ENCODE peak calls at places on chromosome 1, in five cellular contexts. One of them, this sample, is unnamed.

GRCh38 chr1:94690033-94690712 is 130.0 kb upstream of the SLC44A3 start:
- DNase-seq in HepG2: no peak
- DNase-seq in tibial nerve: peak; percentile 49
- DNase-seq in A549: no peak
- DNase-seq in H1: no peak
- DNase-seq in this sample: no peak

GRCh38 chr1:94542088-94542671 is 621 bp upstream of the F3 start:
- DNase-seq in tibial nerve: peak; percentile 61
- DNase-seq in H1: peak; percentile 63
- DNase-seq in HepG2: no peak
- DNase-seq in A549: no peak
- DNase-seq in this sample: peak; percentile 88

GRCh38 chr1:76145332-76145731 is 70.8 kb downstream of the ST6GALNAC3 start:
- DNase-seq in HepG2: no peak
- DNase-seq in A549: no peak
- DNase-seq in tibial nerve: no peak
- DNase-seq in H1: no peak
- DNase-seq in this sample: no peak

GRCh38 chr1:235873045-235873444 is 6.3 kb upstream of the LYST start:
- DNase-seq in tibial nerve: no peak
- DNase-seq in H1: no peak
- DNase-seq in HepG2: no peak
- DNase-seq in A549: no peak
- DNase-seq in this sample: no peak

GRCh38 chr1:52634111-52634510 is 1.1 kb downstream of the SHISAL2A start:
- DNase-seq in tibial nerve: no peak
- DNase-seq in H1: no peak
- DNase-seq in A549: no peak
- DNase-seq in HepG2: no peak
- DNase-seq in this sample: no peak

GRCh38 chr1:167412072-167412471 is 106.3 kb downstream of the CD247 start:
- DNase-seq in HepG2: no peak
- DNase-seq in H1: no peak
- DNase-seq in A549: no peak
- DNase-seq in tibial nerve: no peak
- DNase-seq in this sample: no peak

GRCh38 chr1:223731076-223731770 is 18.9 kb downstream of the CAPN2 start:
- DNase-seq in HepG2: no peak
- DNase-seq in H1: no peak
- DNase-seq in tibial nerve: peak; percentile 66
- DNase-seq in A549: no peak
- DNase-seq in this sample: peak; percentile 84

GRCh38 chr1:108051625-108052382 is 86.8 kb upstream of the VAV3 start:
- DNase-seq in A549: no peak
- DNase-seq in H1: no peak
- DNase-seq in HepG2: peak; percentile 88
- DNase-seq in tibial nerve: no peak
- DNase-seq in this sample: no peak

GRCh38 chr1:155458111-155458510 is 104.5 kb downstream of the ASH1L start:
- DNase-seq in H1: no peak
- DNase-seq in A549: no peak
- DNase-seq in HepG2: peak; percentile 60
- DNase-seq in tibial nerve: no peak
- DNase-seq in this sample: no peak

GRCh38 chr1:12204754-12205658 is 24.8 kb upstream of the VPS13D start:
- DNase-seq in A549: no peak
- DNase-seq in H1: no peak
- DNase-seq in tibial nerve: no peak
- DNase-seq in HepG2: no peak
- DNase-seq in this sample: no peak

GRCh38 chr1:202149566-202149965 is 5.0 kb upstream of the ARL8A start:
- DNase-seq in tibial nerve: no peak
- DNase-seq in A549: no peak
- DNase-seq in H1: no peak
- DNase-seq in HepG2: no peak
- DNase-seq in this sample: no peak

GRCh38 chr1:25023190-25023578 is 93.1 kb upstream of the RUNX3 start:
- DNase-seq in HepG2: no peak
- DNase-seq in A549: no peak
- DNase-seq in tibial nerve: no peak
- DNase-seq in H1: no peak
- DNase-seq in this sample: no peak

GRCh38 chr1:230317823-230318819 is 108.0 kb downstream of the PGBD5 start:
- DNase-seq in tibial nerve: no peak
- DNase-seq in H1: no peak
- DNase-seq in HepG2: peak; percentile 50
- DNase-seq in A549: no peak
- DNase-seq in this sample: peak; percentile 47

GRCh38 chr1:2392686-2393085 is 1.0 kb downstream of the RER1 start:
- DNase-seq in tibial nerve: no peak
- DNase-seq in A549: no peak
- DNase-seq in HepG2: peak; percentile 13
- DNase-seq in H1: no peak
- DNase-seq in this sample: no peak

DNA sequence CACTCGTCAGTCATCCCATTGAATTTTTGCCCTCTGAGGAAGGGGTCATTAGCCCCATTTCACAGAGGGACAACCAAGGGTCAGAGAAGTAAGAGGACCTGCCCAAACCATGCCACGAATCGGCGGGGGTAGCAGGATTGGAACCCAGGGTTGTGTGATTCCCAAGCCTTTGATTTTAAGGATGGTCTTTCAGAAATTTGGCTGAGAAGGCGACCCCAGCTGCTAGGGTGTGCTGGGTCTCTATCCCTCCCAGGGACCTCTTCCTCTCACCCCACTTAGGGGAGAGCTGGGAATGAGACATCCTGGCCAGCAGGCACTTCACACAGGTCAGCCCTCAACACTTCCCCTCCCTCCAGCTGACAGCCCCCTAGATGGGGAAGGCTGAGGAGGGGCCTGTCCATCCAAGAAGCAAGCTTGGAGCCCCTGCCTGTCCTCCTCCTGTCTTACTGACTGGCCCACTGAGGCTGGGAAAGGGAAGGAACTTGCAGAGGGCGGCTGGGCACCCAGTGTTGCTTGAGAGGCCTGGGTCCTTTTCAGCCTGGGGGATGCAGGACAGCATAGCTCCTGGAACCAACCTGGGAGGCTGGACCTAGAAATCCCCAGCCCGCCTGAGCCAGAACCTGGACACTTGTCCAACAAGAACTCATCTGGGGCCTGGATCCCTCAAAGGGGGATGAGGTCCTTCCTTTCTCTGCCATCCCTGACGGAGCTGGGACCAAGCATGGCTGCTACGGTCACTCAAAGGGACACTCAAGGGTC is 1.7 kb downstream of the SDC3 start:
- DNase-seq in H1: no peak
- DNase-seq in tibial nerve: no peak
- DNase-seq in HepG2: no peak
- DNase-seq in A549: no peak
- DNase-seq in this sample: peak; percentile 66
- H3K4me3 ChIP-seq in H1: no peak overlapping the region
- H3K4me3 ChIP-seq in tibial nerve: peak overlapping the region; percentile 33
- H3K4me3 ChIP-seq in HepG2: no peak overlapping the region
- H3K4me3 ChIP-seq in A549: no peak overlapping the region
- H3K4me3 ChIP-seq in this sample: peak overlapping the region; percentile 65

GRCh38 chr1:28249013-28249870 is 10.1 kb upstream of the SESN2 start:
- DNase-seq in A549: peak; percentile 83
- DNase-seq in H1: no peak
- DNase-seq in tibial nerve: no peak
- DNase-seq in HepG2: no peak
- DNase-seq in this sample: peak; percentile 79
- TF ChIP-seq EP300 in A549: no peak
- TF ChIP-seq EP300 in H1: no peak
- TF ChIP-seq EP300 in tibial nerve: peak; percentile 38
- TF ChIP-seq EP300 in HepG2: no peak
- TF ChIP-seq EP300 in this sample: no peak

GRCh38 chr1:100034465-100034864 is 64.7 kb downstream of the SLC35A3 start:
- DNase-seq in A549: peak; percentile 31
- DNase-seq in tibial nerve: no peak
- DNase-seq in HepG2: peak; percentile 41
- DNase-seq in H1: no peak
- DNase-seq in this sample: no peak
- H3K27ac ChIP-seq in A549: no peak overlapping the region
- H3K27ac ChIP-seq in tibial nerve: no peak overlapping the region
- H3K27ac ChIP-seq in HepG2: no peak overlapping the region
- H3K27ac ChIP-seq in H1: no peak overlapping the region
- H3K27ac ChIP-seq in this sample: no peak overlapping the region

GRCh38 chr1:15885701-15886612 is 38.5 kb downstream of the SPEN start:
- DNase-seq in HepG2: peak; percentile 88
- DNase-seq in A549: peak; percentile 85
- DNase-seq in tibial nerve: peak; percentile 98
- DNase-seq in H1: peak; percentile 88
- DNase-seq in this sample: peak; percentile 99
- H3K4me3 ChIP-seq in HepG2: peak overlapping the region; percentile 53
- H3K4me3 ChIP-seq in A549: peak overlapping the region; percentile 36
- H3K4me3 ChIP-seq in tibial nerve: peak overlapping the region; percentile 6
- H3K4me3 ChIP-seq in H1: peak overlapping the region; percentile 42
- H3K4me3 ChIP-seq in this sample: peak overlapping the region; percentile 45

This sample was measured in sigmoid colon.